ENCODE peak calls at places on chromosome 13, in five cellular contexts. J is stomach; M is activated CD4-positive, alpha-beta memory T cell treated with anti-CD3 and anti-CD28 coated beads, Interleukin-2, amount 10 ng/mL, durations not matched to agents 7 days and 5 days; T is heart right ventricle; D is fibroblast of lung. W is an unnamed sample.

GRCh38 chr13:74287672-74288169 is 153.5 kb upstream of the KLF12 start:
- DNase-seq in M (peak), T (peak), J (peak), D (peak), W (no peak)

GRCh38 chr13:38384171-38384570 is 34.5 kb downstream of the UFM1 start:
- DNase-seq in D (no peak), J (no peak), M (no peak), T (no peak), W (no peak)

GRCh38 chr13:104014803-104015645 is 948.8 kb upstream of the SLC10A2 start:
- DNase-seq in D (peak), M (no peak), J (no peak), T (no peak), W (no peak)

GRCh38 chr13:53010374-53011105 is 18.1 kb upstream of the OLFM4 start:
- DNase-seq in T (no peak), D (no peak), M (no peak), J (peak), W (no peak)

GRCh38 chr13:30734434-30734833 is 909 bp upstream of the ALOX5AP start:
- DNase-seq in M (no peak), D (peak), J (no peak), T (no peak), W (no peak)

GRCh38 chr13:98483636-98484288 is 93.1 kb downstream of the STK24 start:
- DNase-seq in D (peak), J (no peak), T (no peak), M (no peak), W (no peak)

GRCh38 chr13:49791753-49792549 is 531 bp downstream of the KPNA3 start:
- DNase-seq in J (peak), D (peak), T (peak), M (peak), W (no peak)

GRCh38 chr13:114027046-114027760 is 53.3 kb upstream of the C13orf46 start:
- DNase-seq in D (peak), M (no peak), J (no peak), T (peak), W (no peak)

GRCh38 chr13:30998548-30999140 is 66.2 kb downstream of the TEX26 start:
- DNase-seq in T (no peak), J (no peak), M (no peak), D (peak), W (no peak)

GRCh38 chr13:73056054-73056962 is 2.5 kb upstream of the KLF5 start:
- DNase-seq in T (no peak), M (no peak), D (peak), J (no peak), W (no peak)

GRCh38 chr13:35927554-35927953 is 203.6 kb downstream of the DCLK1 start:
- DNase-seq in T (no peak), D (peak), J (no peak), M (no peak), W (peak)

GRCh38 chr13:43792456-43792855 is 5.7 kb upstream of the ENOX1 start:
- DNase-seq in T (no peak), M (no peak), J (no peak), D (peak), W (no peak)

GRCh38 chr13:43072394-43072793 is 49.0 kb downstream of the DNAJC15 start:
- DNase-seq in M (no peak), D (no peak), J (no peak), T (peak), W (no peak)

GRCh38 chr13:110396913-110397379 is 89.9 kb downstream of the COL4A2 start:
- DNase-seq in D (peak), M (no peak), J (peak), T (peak), W (no peak)

GRCh38 chr13:96519380-96519779 is 429.5 kb downstream of the HS6ST3 start:
- DNase-seq in J (no peak), M (no peak), T (no peak), D (no peak), W (no peak)

GRCh38 chr13:89401209-89401810 is 1730.1 kb downstream of the SLITRK5 start:
- DNase-seq in J (no peak), M (no peak), T (no peak), D (peak), W (no peak)

GRCh38 chr13:74465279-74465678 is 331.1 kb upstream of the KLF12 start:
- DNase-seq in T (no peak), J (no peak), M (no peak), D (no peak), W (no peak)

GRCh38 chr13:42946927-42947326 is 45.1 kb downstream of the EPSTI1 start:
- DNase-seq in T (no peak), D (peak), J (no peak), M (no peak), W (no peak)

GRCh38 chr13:112692104-112692503 is 2.3 kb downstream of the ATP11A start:
- DNase-seq in T (no peak), M (no peak), D (no peak), J (peak), W (no peak)

GRCh38 chr13:45861352-45861751 is 9.8 kb upstream of the SIAH3 start:
- DNase-seq in M (no peak), D (peak), T (no peak), J (no peak), W (no peak)

GRCh38 chr13:73880365-73880764 is 253.8 kb downstream of the KLF12 start:
- DNase-seq in M (no peak), D (peak), T (no peak), J (no peak), W (no peak)

W was measured in Panc1.